ENCODE peak calls at places on chromosomes 12 and 14, in six cellular contexts. One of them, this sample, is unnamed.

GRCh38 chr14:101466456-101467180 is 94.7 kb upstream of the DIO3 start:
- DNase-seq in astrocyte: no peak
- DNase-seq in AG04450: no peak
- DNase-seq in AG09309: no peak
- DNase-seq in nephron progenitor cell: no peak
- DNase-seq in astrocyte of the spinal cord: no peak
- DNase-seq in this sample: no peak

GRCh38 chr14:76715102-76715926 is 46.0 kb upstream of the VASH1 start:
- DNase-seq in AG04450: no peak
- DNase-seq in astrocyte: no peak
- DNase-seq in AG09309: no peak
- DNase-seq in nephron progenitor cell: no peak
- DNase-seq in astrocyte of the spinal cord: no peak
- DNase-seq in this sample: no peak

GRCh38 chr14:104974146-104974541 is 4.0 kb downstream of the AHNAK2 start:
- DNase-seq in AG04450: no peak
- DNase-seq in AG09309: no peak
- DNase-seq in nephron progenitor cell: no peak
- DNase-seq in astrocyte: no peak
- DNase-seq in astrocyte of the spinal cord: no peak
- DNase-seq in this sample: no peak

GRCh38 chr14:93949511-93950075 is 22.4 kb downstream of the FAM181A start:
- DNase-seq in nephron progenitor cell: no peak
- DNase-seq in AG09309: no peak
- DNase-seq in AG04450: no peak
- DNase-seq in astrocyte: no peak
- DNase-seq in astrocyte of the spinal cord: peak; percentile 62
- DNase-seq in this sample: no peak

GRCh38 chr14:38948171-38948570 is 154.9 kb downstream of the SEC23A start:
- DNase-seq in AG04450: no peak
- DNase-seq in AG09309: peak; percentile 35
- DNase-seq in nephron progenitor cell: no peak
- DNase-seq in astrocyte of the spinal cord: peak; percentile 75
- DNase-seq in astrocyte: peak; percentile 91
- DNase-seq in this sample: no peak

GRCh38 chr14:92093320-92093719 is 13.1 kb downstream of the ATXN3 start:
- DNase-seq in AG09309: no peak
- DNase-seq in astrocyte of the spinal cord: no peak
- DNase-seq in nephron progenitor cell: no peak
- DNase-seq in astrocyte: no peak
- DNase-seq in AG04450: no peak
- DNase-seq in this sample: no peak

GRCh38 chr12:53550595-53550994 is 43.3 kb upstream of the NPFF start:
- DNase-seq in AG04450: no peak
- DNase-seq in astrocyte: no peak
- DNase-seq in astrocyte of the spinal cord: peak; percentile 71
- DNase-seq in AG09309: no peak
- DNase-seq in nephron progenitor cell: no peak
- DNase-seq in this sample: peak; percentile 58

GRCh38 chr12:47896022-47896421 is 8.8 kb downstream of the VDR start:
- DNase-seq in nephron progenitor cell: no peak
- DNase-seq in astrocyte: no peak
- DNase-seq in AG04450: no peak
- DNase-seq in AG09309: no peak
- DNase-seq in astrocyte of the spinal cord: no peak
- DNase-seq in this sample: no peak

GRCh38 chr12:49649892-49650291 is 26.5 kb downstream of the PRPF40B start:
- DNase-seq in AG04450: no peak
- DNase-seq in AG09309: no peak
- DNase-seq in nephron progenitor cell: no peak
- DNase-seq in astrocyte of the spinal cord: no peak
- DNase-seq in astrocyte: no peak
- DNase-seq in this sample: no peak

GRCh38 chr12:125038976-125039625 is 26.1 kb upstream of the AACS start:
- DNase-seq in AG04450: no peak
- DNase-seq in AG09309: no peak
- DNase-seq in astrocyte: no peak
- DNase-seq in nephron progenitor cell: no peak
- DNase-seq in astrocyte of the spinal cord: no peak
- DNase-seq in this sample: peak; percentile 6

GRCh38 chr12:78407722-78408121 is 456.9 kb upstream of the SYT1 start:
- DNase-seq in astrocyte: peak; percentile 18
- DNase-seq in AG09309: no peak
- DNase-seq in AG04450: no peak
- DNase-seq in nephron progenitor cell: no peak
- DNase-seq in astrocyte of the spinal cord: no peak
- DNase-seq in this sample: no peak

GRCh38 chr12:43292699-43293098 is 259.3 kb downstream of the ADAMTS20 start:
- DNase-seq in astrocyte: peak; percentile 76
- DNase-seq in AG09309: no peak
- DNase-seq in nephron progenitor cell: no peak
- DNase-seq in AG04450: no peak
- DNase-seq in astrocyte of the spinal cord: peak; percentile 63
- DNase-seq in this sample: peak; percentile 21

GRCh38 chr12:96623155-96623554 is 133.8 kb downstream of the CFAP54 start:
- DNase-seq in AG09309: no peak
- DNase-seq in AG04450: no peak
- DNase-seq in astrocyte of the spinal cord: no peak
- DNase-seq in nephron progenitor cell: no peak
- DNase-seq in astrocyte: no peak
- DNase-seq in this sample: no peak

GRCh38 chr14:46596236-46596635 is 55.3 kb downstream of the RPL10L start:
- DNase-seq in AG09309: no peak
- DNase-seq in astrocyte: no peak
- DNase-seq in nephron progenitor cell: no peak
- DNase-seq in astrocyte of the spinal cord: no peak
- DNase-seq in AG04450: no peak
- DNase-seq in this sample: no peak

GRCh38 chr14:36625436-36625835 is 36.2 kb upstream of the PAX9 start:
- DNase-seq in AG04450: no peak
- DNase-seq in nephron progenitor cell: no peak
- DNase-seq in astrocyte of the spinal cord: no peak
- DNase-seq in AG09309: no peak
- DNase-seq in astrocyte: no peak
- DNase-seq in this sample: no peak

GRCh38 chr12:116130431-116130830 is 147.1 kb downstream of the MED13L start:
- DNase-seq in AG04450: no peak
- DNase-seq in nephron progenitor cell: no peak
- DNase-seq in AG09309: no peak
- DNase-seq in astrocyte: peak; percentile 78
- DNase-seq in astrocyte of the spinal cord: peak; percentile 52
- DNase-seq in this sample: no peak

GRCh38 chr14:67704484-67705089 is 2.9 kb downstream of the RDH12 start:
- DNase-seq in AG09309: no peak
- DNase-seq in astrocyte of the spinal cord: peak; percentile 53
- DNase-seq in nephron progenitor cell: no peak
- DNase-seq in AG04450: no peak
- DNase-seq in astrocyte: peak; percentile 12
- DNase-seq in this sample: peak; percentile 70

GRCh38 chr14:77509366-77509765 is 10.8 kb upstream of the ISM2 start:
- DNase-seq in AG09309: no peak
- DNase-seq in astrocyte of the spinal cord: no peak
- DNase-seq in nephron progenitor cell: no peak
- DNase-seq in astrocyte: no peak
- DNase-seq in AG04450: no peak
- DNase-seq in this sample: no peak

GRCh38 chr12:104220931-104221330 is 5.4 kb downstream of the TXNRD1 start:
- DNase-seq in astrocyte of the spinal cord: no peak
- DNase-seq in astrocyte: no peak
- DNase-seq in AG09309: no peak
- DNase-seq in AG04450: no peak
- DNase-seq in nephron progenitor cell: no peak
- DNase-seq in this sample: no peak

GRCh38 chr14:102055181-102055901 is 31.5 kb downstream of the HSP90AA1 start:
- DNase-seq in nephron progenitor cell: no peak
- DNase-seq in AG04450: peak; percentile 49
- DNase-seq in astrocyte of the spinal cord: peak; percentile 77
- DNase-seq in astrocyte: peak; percentile 86
- DNase-seq in AG09309: peak; percentile 17
- DNase-seq in this sample: peak; percentile 64

GRCh38 chr14:76377675-76378074 is 1.7 kb downstream of the ESRRB start:
- DNase-seq in AG09309: no peak
- DNase-seq in AG04450: no peak
- DNase-seq in nephron progenitor cell: no peak
- DNase-seq in astrocyte: no peak
- DNase-seq in astrocyte of the spinal cord: no peak
- DNase-seq in this sample: no peak

GRCh38 chr12:111431772-111432171 is 26.0 kb downstream of the SH2B3 start:
- DNase-seq in astrocyte: no peak
- DNase-seq in nephron progenitor cell: no peak
- DNase-seq in AG04450: no peak
- DNase-seq in AG09309: no peak
- DNase-seq in astrocyte of the spinal cord: no peak
- DNase-seq in this sample: peak; percentile 71

GRCh38 chr14:35134329-35135123 is 12.2 kb downstream of the PRORP start:
- DNase-seq in astrocyte of the spinal cord: no peak
- DNase-seq in nephron progenitor cell: no peak
- DNase-seq in AG04450: no peak
- DNase-seq in AG09309: no peak
- DNase-seq in astrocyte: no peak
- DNase-seq in this sample: peak; percentile 70

GRCh38 chr14:90402009-90402408 is 5.2 kb downstream of the CALM1 start:
- DNase-seq in AG09309: no peak
- DNase-seq in nephron progenitor cell: no peak
- DNase-seq in astrocyte: no peak
- DNase-seq in astrocyte of the spinal cord: no peak
- DNase-seq in AG04450: no peak
- DNase-seq in this sample: no peak

GRCh38 chr12:75814856-75815754 is 216.5 kb downstream of the PHLDA1 start:
- DNase-seq in AG04450: peak; percentile 94
- DNase-seq in nephron progenitor cell: no peak
- DNase-seq in astrocyte: peak; percentile 97
- DNase-seq in astrocyte of the spinal cord: peak; percentile 98
- DNase-seq in AG09309: peak; percentile 93
- DNase-seq in this sample: peak; percentile 37

DNA sequence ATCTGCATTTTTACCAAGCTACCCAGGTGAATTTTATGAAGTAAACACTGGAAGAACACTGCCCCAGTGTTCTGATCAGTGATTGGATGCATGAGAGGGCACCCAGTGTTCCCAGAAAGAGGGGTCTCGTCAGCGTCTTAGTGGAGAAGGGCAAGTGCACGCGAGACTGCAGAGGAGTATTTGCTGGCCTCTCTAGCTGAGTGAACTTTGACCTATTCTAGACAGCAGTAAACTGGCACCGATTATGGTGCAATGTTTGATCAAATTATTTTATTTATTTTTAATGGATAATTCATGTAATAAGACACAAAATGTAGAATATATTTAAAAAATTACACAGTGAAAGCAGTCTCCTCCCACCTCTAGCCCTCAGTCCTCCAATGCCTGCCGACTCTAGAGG is 5.3 kb upstream of the GALNT8 start:
- DNase-seq in astrocyte of the spinal cord: no peak
- DNase-seq in nephron progenitor cell: no peak
- DNase-seq in AG04450: no peak
- DNase-seq in AG09309: no peak
- DNase-seq in astrocyte: no peak
- DNase-seq in this sample: no peak
- TF ChIP-seq CTCF in astrocyte of the spinal cord: no peak
- TF ChIP-seq CTCF in nephron progenitor cell: no peak
- TF ChIP-seq CTCF in AG04450: no peak
- TF ChIP-seq CTCF in AG09309: no peak
- TF ChIP-seq CTCF in astrocyte: no peak
- TF ChIP-seq CTCF in this sample: no peak

DNA sequence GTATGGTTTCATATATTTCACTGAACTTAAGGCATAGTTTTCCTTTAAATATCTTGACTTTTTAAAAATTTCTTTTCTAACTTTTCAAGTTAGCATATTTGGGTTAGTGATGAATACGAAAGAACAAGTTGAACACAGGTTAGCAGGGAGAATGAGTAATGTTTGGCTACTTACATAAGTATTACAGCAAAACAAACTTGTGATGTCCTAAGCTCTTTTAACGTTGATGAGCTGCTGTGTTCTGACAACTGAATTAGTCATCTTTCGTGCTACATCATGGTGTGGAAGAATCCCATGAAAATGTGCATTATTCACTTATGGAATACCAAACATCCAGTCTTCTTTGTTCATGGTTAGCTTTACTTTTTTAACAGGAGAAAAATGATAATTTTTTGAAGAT is 36.3 kb upstream of the PDZRN4 start:
- DNase-seq in nephron progenitor cell: no peak
- DNase-seq in AG04450: no peak
- DNase-seq in astrocyte: peak; percentile 1
- DNase-seq in AG09309: no peak
- DNase-seq in astrocyte of the spinal cord: no peak
- DNase-seq in this sample: peak; percentile 14
- TF ChIP-seq CTCF in nephron progenitor cell: no peak
- TF ChIP-seq CTCF in AG04450: no peak
- TF ChIP-seq CTCF in astrocyte: no peak
- TF ChIP-seq CTCF in AG09309: no peak
- TF ChIP-seq CTCF in astrocyte of the spinal cord: no peak
- TF ChIP-seq CTCF in this sample: no peak

GRCh38 chr12:85029456-85029855 is 6.6 kb downstream of the TSPAN19 start:
- DNase-seq in astrocyte: no peak
- DNase-seq in astrocyte of the spinal cord: peak; percentile 47
- DNase-seq in AG04450: no peak
- DNase-seq in AG09309: no peak
- DNase-seq in nephron progenitor cell: no peak
- DNase-seq in this sample: peak; percentile 44
- TF ChIP-seq CTCF in astrocyte: peak; percentile 38
- TF ChIP-seq CTCF in astrocyte of the spinal cord: peak; percentile 25
- TF ChIP-seq CTCF in AG04450: peak; percentile 44
- TF ChIP-seq CTCF in AG09309: peak; percentile 25
- TF ChIP-seq CTCF in nephron progenitor cell: peak; percentile 51
- TF ChIP-seq CTCF in this sample: peak; percentile 43

DNA sequence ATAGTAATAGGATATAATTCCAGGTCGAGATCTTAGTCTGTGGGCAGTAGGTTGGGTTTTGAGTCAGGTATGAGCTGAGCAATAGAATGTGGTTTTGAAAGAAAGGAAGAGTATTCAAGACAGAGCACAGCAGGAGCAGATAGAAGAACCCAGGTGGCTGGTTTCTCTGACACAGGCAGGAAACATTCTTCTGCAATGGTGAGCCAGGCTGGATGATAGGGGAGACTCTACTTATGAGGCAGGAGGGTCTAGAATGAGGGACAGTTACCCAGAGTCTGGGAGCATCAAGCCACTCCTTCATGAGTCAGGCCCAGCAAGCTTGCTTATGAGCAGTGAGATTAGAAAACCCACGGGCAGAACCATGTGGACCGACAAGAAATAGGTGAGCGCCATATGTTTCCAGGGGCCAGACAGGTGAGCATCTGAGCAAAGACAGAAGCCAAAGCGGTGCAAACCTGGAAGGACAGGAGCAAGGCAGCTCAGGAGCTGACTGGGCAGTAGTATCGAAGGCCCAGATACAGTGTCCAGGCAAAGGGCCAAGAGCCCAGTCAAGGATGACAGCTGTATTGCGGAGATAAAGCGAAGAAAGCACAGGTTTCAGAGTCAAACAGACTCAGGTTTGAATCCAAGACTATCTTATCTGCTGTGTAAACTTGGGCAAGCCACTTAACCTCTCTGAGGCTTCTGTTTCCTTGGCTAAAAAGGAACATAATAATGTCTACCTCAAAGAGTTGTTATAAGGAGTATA is 22.5 kb upstream of the PCNX1 start:
- DNase-seq in astrocyte of the spinal cord: no peak
- DNase-seq in AG04450: no peak
- DNase-seq in astrocyte: no peak
- DNase-seq in nephron progenitor cell: no peak
- DNase-seq in AG09309: no peak
- DNase-seq in this sample: no peak
- TF ChIP-seq CTCF in astrocyte of the spinal cord: no peak
- TF ChIP-seq CTCF in AG04450: no peak
- TF ChIP-seq CTCF in astrocyte: no peak
- TF ChIP-seq CTCF in nephron progenitor cell: no peak
- TF ChIP-seq CTCF in AG09309: no peak
- TF ChIP-seq CTCF in this sample: no peak

GRCh38 chr12:24661657-24662096 is 287.2 kb downstream of the BCAT1 start:
- DNase-seq in AG04450: peak; percentile 41
- DNase-seq in astrocyte: peak; percentile 63
- DNase-seq in astrocyte of the spinal cord: peak; percentile 76
- DNase-seq in nephron progenitor cell: no peak
- DNase-seq in AG09309: peak; percentile 37
- DNase-seq in this sample: peak; percentile 94
- TF ChIP-seq CTCF in AG04450: no peak
- TF ChIP-seq CTCF in astrocyte: no peak
- TF ChIP-seq CTCF in astrocyte of the spinal cord: peak; percentile 2
- TF ChIP-seq CTCF in nephron progenitor cell: no peak
- TF ChIP-seq CTCF in AG09309: no peak
- TF ChIP-seq CTCF in this sample: no peak